ENCODE peak calls at places on chromosomes 4 and X, in five cellular contexts. Q, L, I, K and P are unnamed samples.

GRCh38 chr4:17578482-17578891 is 1.5 kb downstream of the LAP3 start:
- DNase-seq in K (no peak), L (peak), Q (no peak), I (no peak), P (no peak)

GRCh38 chr4:163063891-163064290 is 102.8 kb downstream of the NAF1 start:
- DNase-seq in Q (peak), I (no peak), L (no peak), K (no peak), P (no peak)

GRCh38 chr4:4542824-4543485 is 1.1 kb upstream of the STX18 start:
- DNase-seq in I (peak), L (no peak), Q (no peak), K (no peak), P (no peak)

GRCh38 chr4:111213520-111213919 is 590.6 kb upstream of the PITX2 start:
- DNase-seq in I (peak), Q (no peak), K (no peak), L (no peak), P (no peak)

GRCh38 chrX:8738588-8739189 is 6.8 kb upstream of the ANOS1 start:
- DNase-seq in Q (no peak), K (no peak), I (peak), L (no peak), P (peak)

GRCh38 chr4:55312491-55313101 is 33.4 kb upstream of the SRD5A3 start:
- DNase-seq in L (no peak), Q (peak), I (peak), K (peak), P (peak)

GRCh38 chr4:74933562-74934015 is 673 bp downstream of the PARM1 start:
- DNase-seq in I (no peak), K (no peak), L (no peak), Q (no peak), P (no peak)

GRCh38 chr4:131026771-131027170 is 1930.8 kb downstream of the C4orf33 start:
- DNase-seq in L (no peak), I (no peak), Q (no peak), K (no peak), P (no peak)

GRCh38 chr4:127188847-127189246 is 443.9 kb upstream of the INTU start:
- DNase-seq in L (no peak), I (no peak), Q (peak), K (no peak), P (no peak)

GRCh38 chr4:77047037-77047436 is 28.8 kb downstream of the CCNI start:
- DNase-seq in K (no peak), L (no peak), Q (no peak), I (peak), P (peak)
- TF ChIP-seq SRF in K (no peak), L (no peak), Q (no peak), I (no peak), P (no peak)

DNA sequence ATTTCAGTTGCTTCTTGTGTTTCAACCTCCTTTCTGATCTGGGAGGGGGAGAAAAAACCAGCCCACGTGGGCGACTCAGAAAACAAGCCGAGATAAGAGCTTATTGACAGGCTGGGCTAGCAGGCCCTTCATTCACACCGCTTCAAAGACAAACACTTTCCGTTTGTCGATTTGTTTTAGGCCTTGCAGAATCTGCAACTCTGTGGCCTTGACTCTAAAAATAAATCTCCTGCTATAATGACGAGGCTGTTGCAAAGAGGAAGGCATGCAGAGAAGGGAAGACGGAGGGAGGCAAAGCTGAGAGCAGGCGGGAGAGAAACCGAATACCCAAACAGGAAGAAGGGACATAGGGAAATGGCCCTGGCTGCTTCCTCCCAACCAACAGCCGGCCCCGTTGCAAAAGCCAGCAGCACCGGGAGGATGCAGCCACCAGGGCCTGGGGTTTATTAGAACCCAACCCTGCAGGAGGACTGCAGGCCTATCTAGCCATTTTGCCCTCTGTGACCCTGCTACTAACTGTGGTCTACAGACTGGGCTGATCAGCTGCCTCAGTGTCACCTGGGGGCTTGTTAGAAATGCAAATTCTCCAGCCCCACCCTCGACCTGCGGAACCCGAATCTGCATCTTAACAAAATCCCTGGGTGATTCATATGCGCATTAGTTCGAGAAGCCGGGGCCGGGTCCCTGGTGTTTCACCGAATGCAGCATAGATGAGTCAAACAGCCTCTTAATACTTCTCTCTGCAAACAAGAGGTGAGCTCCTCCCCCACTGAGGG is 325.5 kb downstream of the BCOR start:
- DNase-seq in Q (no peak), K (peak), L (no peak), I (peak), P (peak)
- TF ChIP-seq ZNF274 in Q (no peak), K (no peak), L (no peak), I (no peak), P (no peak)

GRCh38 chr4:114005569-114006442 is 26.4 kb upstream of the ARSJ start:
- DNase-seq in Q (no peak), K (no peak), L (no peak), I (no peak), P (no peak)
- TF ChIP-seq SRF in Q (no peak), K (no peak), L (no peak), I (no peak), P (no peak)

GRCh38 chr4:152382057-152382785 is 153.7 kb downstream of the FBXW7 start:
- DNase-seq in K (no peak), I (no peak), L (no peak), Q (no peak), P (no peak)
- TF ChIP-seq ZNF274 in K (no peak), I (no peak), L (no peak), Q (no peak), P (no peak)

GRCh38 chr4:761739-762138 is 56.1 kb downstream of the PCGF3 start:
- DNase-seq in K (no peak), Q (no peak), I (no peak), L (no peak), P (no peak)
- TF ChIP-seq SRF in K (no peak), Q (no peak), I (no peak), L (no peak), P (no peak)